ENCODE peak calls at places on chromosomes 6 and 20, in eight cellular contexts. R is IMR-90, B is lung, X is prostate gland, S is upper lobe of left lung, P is cardiac muscle cell, F is DND-41, J is left ventricle myocardium inferior. G is an unnamed sample.
A peak's percentile ranks its signal among the peaks of the same experiment; 100 is the strongest.

GRCh38 chr20:9978395-9979004 is 56.3 kb upstream of the ANKEF1 start:
- DNase-seq in J (no peak), F (peak; percentile 43), R (peak; percentile 89), B (no peak), S (no peak), X (peak; percentile 63), P (peak; percentile 93), G (peak; percentile 6)

GRCh38 chr6:135233676-135234491 is 52.8 kb downstream of the MYB start:
- DNase-seq in X (no peak), J (no peak), R (no peak), P (peak; percentile 3), S (no peak), F (peak; percentile 59), B (no peak), G (no peak)

GRCh38 chr6:423062-423798 is 31.7 kb downstream of the IRF4 start:
- DNase-seq in P (no peak), F (no peak), B (no peak), S (no peak), J (no peak), R (no peak), X (no peak), G (no peak)

GRCh38 chr20:36454664-36455427 is 86.5 kb upstream of the MYL9 start:
- DNase-seq in S (peak; percentile 64), R (no peak), X (no peak), J (peak; percentile 38), F (no peak), P (no peak), B (no peak), G (no peak)

GRCh38 chr6:93454533-93454932 is 35.2 kb upstream of the EPHA7 start:
- DNase-seq in P (no peak), R (no peak), B (no peak), S (no peak), J (no peak), X (no peak), F (no peak), G (no peak)

GRCh38 chr6:9168669-9169068 is 733.3 kb upstream of the SLC35B3 start:
- DNase-seq in J (no peak), F (no peak), R (no peak), X (no peak), S (no peak), B (no peak), P (no peak), G (no peak)

GRCh38 chr6:96926425-96926824 is 1.9 kb downstream of the KLHL32 start:
- DNase-seq in J (no peak), P (no peak), B (no peak), R (no peak), S (no peak), F (no peak), X (no peak), G (no peak)

GRCh38 chr6:19153270-19153980 is 683.7 kb upstream of the ID4 start:
- DNase-seq in F (no peak), R (no peak), S (no peak), J (peak; percentile 13), P (peak; percentile 76), X (no peak), B (no peak), G (no peak)

GRCh38 chr20:61094581-61094980 is 157.5 kb upstream of the CDH4 start:
- DNase-seq in F (no peak), J (no peak), S (no peak), B (no peak), X (no peak), P (no peak), R (no peak), G (no peak)

GRCh38 chr20:61096463-61096862 is 155.6 kb upstream of the CDH4 start:
- DNase-seq in F (no peak), J (no peak), R (no peak), B (no peak), S (no peak), X (no peak), P (no peak), G (no peak)

GRCh38 chr20:61092199-61092598 is 159.9 kb upstream of the CDH4 start:
- DNase-seq in X (no peak), J (no peak), R (no peak), B (no peak), F (no peak), P (no peak), S (no peak), G (no peak)
- TF ChIP-seq CTCF in X (no peak), J (no peak), R (no peak), B (no peak), F (no peak), P (no peak), S (no peak), G (no peak)

GRCh38 chr6:56804996-56805395 is 149.9 kb upstream of the BEND6 start:
- DNase-seq in S (no peak), F (no peak), R (peak; percentile 84), P (peak; percentile 44), X (no peak), J (no peak), B (no peak), G (no peak)

GRCh38 chr6:56806368-56806767 is 148.5 kb upstream of the BEND6 start:
- DNase-seq in R (no peak), J (no peak), X (no peak), F (no peak), B (no peak), P (no peak), S (no peak), G (peak; percentile 48)

GRCh38 chr6:56808871-56809359 is 146.0 kb upstream of the BEND6 start:
- DNase-seq in B (no peak), F (no peak), S (no peak), P (no peak), X (no peak), R (peak; percentile 73), J (no peak), G (peak; percentile 54)

GRCh38 chr6:56807992-56808342 is 146.9 kb upstream of the BEND6 start:
- DNase-seq in J (no peak), B (no peak), S (no peak), R (peak; percentile 81), P (no peak), F (no peak), X (no peak), G (no peak)

DNA sequence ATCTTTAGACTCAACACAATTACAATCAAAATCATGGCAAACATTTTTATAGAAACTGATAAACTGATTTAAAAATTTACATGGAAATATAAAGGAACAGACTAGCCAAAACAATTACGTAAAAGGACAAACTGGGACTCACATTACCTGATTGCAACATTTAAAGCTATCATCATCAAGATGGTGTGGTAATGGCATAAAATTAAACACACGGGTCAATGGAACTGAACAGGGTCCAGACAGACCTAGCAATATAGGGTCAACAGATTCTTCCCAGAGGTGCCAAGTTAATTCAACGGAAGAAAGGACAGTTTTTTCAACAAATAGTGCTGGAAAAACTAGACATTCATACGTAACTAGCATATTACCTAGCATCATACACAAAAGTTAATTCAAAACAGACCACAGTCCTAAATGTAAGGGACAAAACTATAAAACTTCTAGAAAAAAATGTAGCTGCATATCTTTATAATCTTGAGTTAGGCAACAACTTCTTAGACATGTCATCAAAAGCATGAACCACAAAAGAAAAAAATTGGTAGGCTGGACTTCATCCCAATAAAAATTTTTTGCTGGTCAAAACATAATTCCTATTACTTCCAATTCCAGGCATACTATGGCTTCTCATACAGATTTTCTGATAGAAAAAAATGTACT is 147.4 kb upstream of the BEND6 start:
- DNase-seq in J (no peak), B (no peak), P (no peak), X (no peak), R (no peak), F (no peak), S (no peak), G (no peak)
- H3K27ac ChIP-seq in J (peak overlapping the region; percentile 70), B (peak overlapping the region; percentile 60), P (no peak overlapping the region), X (no peak overlapping the region), R (no peak overlapping the region), F (no peak overlapping the region), S (no peak overlapping the region), G (peak overlapping the region; percentile 87)

GRCh38 chr6:63637865-63638445 is 2.4 kb downstream of the PHF3 start:
- DNase-seq in J (no peak), S (no peak), X (no peak), B (no peak), R (no peak), P (peak; percentile 22), F (no peak), G (no peak)

GRCh38 chr6:63636516-63636968 is 940 bp downstream of the PHF3 start:
- DNase-seq in F (peak; percentile 66), S (peak; percentile 39), X (peak; percentile 74), B (peak; percentile 54), R (peak; percentile 19), P (peak; percentile 40), J (peak; percentile 47), G (peak; percentile 38)

GRCh38 chr6:63635165-63635562 is 438 bp upstream of the PHF3 start:
- DNase-seq in F (no peak), J (no peak), P (no peak), X (peak; percentile 5), S (no peak), R (no peak), B (no peak), G (no peak)

GRCh38 chr6:63635563-63636515 is at the start of gene PHF3:
- DNase-seq in S (peak; percentile 97), B (peak; percentile 87), F (peak; percentile 90), J (peak; percentile 91), R (peak; percentile 84), X (peak; percentile 89), P (peak; percentile 95), G (peak; percentile 80)

DNA sequence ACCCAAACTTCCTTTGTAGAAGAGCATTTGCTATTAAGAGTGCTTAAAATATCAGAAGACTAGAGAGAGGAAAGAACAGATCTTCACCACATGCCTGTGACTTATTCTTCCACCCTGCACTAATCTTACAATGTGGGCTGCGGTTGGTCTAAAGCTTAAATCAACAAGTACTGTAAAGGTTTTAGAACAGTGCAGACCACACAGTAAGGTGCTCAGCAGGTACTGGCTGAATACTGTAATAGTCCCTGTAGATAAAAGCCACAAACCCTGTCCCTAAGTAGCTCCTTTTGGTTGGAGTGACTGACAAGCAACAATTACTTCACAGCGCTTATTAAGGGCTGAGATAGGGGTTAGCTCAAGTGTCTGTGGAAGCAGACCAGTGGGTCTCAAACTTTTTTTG is 972 bp upstream of the PHF3 start:
- DNase-seq in J (no peak), F (no peak), R (no peak), P (no peak), B (no peak), S (no peak), X (no peak), G (no peak)
- H3K27me3 ChIP-seq in J (no peaks in the 10 kb centered on the region), F (no peaks in the 10 kb centered on the region), R (peaks cover 6% of the 10 kb centered on the region), P (no peaks in the 10 kb centered on the region), B (no peaks in the 10 kb centered on the region), S (no peaks in the 10 kb centered on the region), X (no peaks in the 10 kb centered on the region), G (no peaks in the 10 kb centered on the region)

GRCh38 chr6:75204222-75204958 is 1.5 kb downstream of the COL12A1 start:
- DNase-seq in F (no peak), R (peak; percentile 96), P (peak; percentile 97), B (peak; percentile 63), J (peak; percentile 73), X (peak; percentile 49), S (no peak), G (peak; percentile 58)

GRCh38 chr6:75207211-75207984 is 1.5 kb upstream of the COL12A1 start:
- DNase-seq in J (no peak), P (peak; percentile 75), B (no peak), X (no peak), R (peak; percentile 42), S (peak; percentile 62), F (no peak), G (no peak)

GRCh38 chr6:75206338-75207210 is 721 bp upstream of the COL12A1 start:
- DNase-seq in R (no peak), P (peak; percentile 64), J (no peak), S (peak; percentile 72), B (no peak), X (no peak), F (no peak), G (peak; percentile 14)

GRCh38 chr6:75204959-75205775 is 686 bp downstream of the COL12A1 start:
- DNase-seq in S (peak; percentile 87), J (no peak), R (peak; percentile 82), X (no peak), P (peak; percentile 88), F (no peak), B (peak; percentile 63), G (no peak)

DNA sequence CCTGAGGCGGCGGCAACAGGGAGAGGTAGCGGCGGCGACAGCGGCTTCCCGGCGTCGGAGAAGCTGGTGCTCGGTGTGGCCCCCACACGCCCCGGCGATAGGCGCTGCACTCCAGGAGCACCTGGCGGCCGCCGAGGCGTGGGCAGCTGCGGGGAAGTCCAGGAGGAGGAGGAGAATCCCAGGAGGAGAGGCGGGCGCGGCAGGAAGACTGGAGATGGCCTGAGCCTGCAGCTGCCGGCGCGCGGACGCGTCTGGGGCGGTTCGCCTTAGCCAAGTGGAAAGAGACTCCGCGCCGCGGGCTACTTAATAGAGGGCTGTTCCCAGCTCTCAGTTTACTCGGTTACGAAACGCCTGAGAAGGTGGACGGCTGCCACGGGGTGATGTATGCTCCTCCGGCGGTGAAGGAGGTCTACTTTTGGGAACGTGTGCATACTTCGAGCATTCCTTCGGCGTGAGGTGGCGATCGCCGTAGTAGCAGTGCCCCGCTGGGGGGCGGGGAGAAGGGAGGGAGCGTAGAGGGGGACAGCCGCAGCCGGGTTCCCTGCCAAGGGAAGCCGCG is at the start of gene COL12A1:
- DNase-seq in F (no peak), R (peak; percentile 100), P (peak; percentile 100), X (peak; percentile 83), J (peak; percentile 91), S (peak; percentile 94), B (peak; percentile 94), G (peak; percentile 87)
- TF ChIP-seq CTCF in F (no peak), R (no peak), P (no peak), X (no peak), J (no peak), S (no peak), B (no peak), G (no peak)